ENCODE peak calls at places on chromosome 14, in nine cellular contexts. J is gastrocnemius medialis, I is endodermal cell, E is GM23338, A is aorta, W is HL-60, C is tibial nerve, G is psoas muscle, V is breast epithelium. N is an unnamed sample. For H3K27me3, the result is how much of the 10 kb centered on the place peaks cover.

GRCh38 chr14:81303258-81303935 is 82.6 kb upstream of the GTF2A1 start:
- DNase-seq in J (peak), I (no peak), E (no peak), A (no peak), W (peak), C (no peak), G (peak), V (peak), N (peak)

GRCh38 chr14:61860294-61860918 is 98.2 kb downstream of the SNAPC1 start:
- DNase-seq in J (no peak), I (peak), E (peak), A (peak), W (peak), C (no peak), G (no peak), V (no peak), N (peak)

GRCh38 chr14:59846595-59846994 is 24.0 kb downstream of the RTN1 start:
- DNase-seq in J (no peak), I (no peak), E (no peak), A (no peak), W (no peak), C (no peak), G (no peak), V (no peak), N (no peak)

GRCh38 chr14:70708717-70709570 is 67.2 kb downstream of the TTC9 start:
- DNase-seq in J (no peak), I (peak), E (peak), A (no peak), W (no peak), C (no peak), G (no peak), V (no peak), N (no peak)

GRCh38 chr14:46788994-46789393 is 137.4 kb upstream of the RPL10L start:
- DNase-seq in J (no peak), I (no peak), E (no peak), A (no peak), W (no peak), C (no peak), G (no peak), V (no peak), N (no peak)

GRCh38 chr14:61752626-61753025 is 9.6 kb upstream of the SNAPC1 start:
- DNase-seq in J (no peak), I (no peak), E (no peak), A (no peak), W (no peak), C (no peak), G (no peak), V (no peak), N (no peak)

GRCh38 chr14:101229666-101230065 is 326.1 kb upstream of the RTL1 start:
- DNase-seq in J (no peak), I (peak), E (peak), A (no peak), W (no peak), C (no peak), G (no peak), V (no peak), N (no peak)

GRCh38 chr14:61466905-61467280 is 145.5 kb downstream of the PRKCH start:
- DNase-seq in J (no peak), I (no peak), E (no peak), A (no peak), W (no peak), C (no peak), G (no peak), V (no peak), N (no peak)

GRCh38 chr14:80978403-80978802 is 23.0 kb downstream of the TSHR start:
- DNase-seq in J (no peak), I (no peak), E (peak), A (no peak), W (no peak), C (no peak), G (no peak), V (no peak), N (no peak)

GRCh38 chr14:20350860-20351259 is 7.4 kb downstream of the PARP2 start:
- DNase-seq in J (no peak), I (no peak), E (no peak), A (no peak), W (no peak), C (no peak), G (no peak), V (no peak), N (no peak)

GRCh38 chr14:61780125-61780524 is 17.9 kb downstream of the SNAPC1 start:
- DNase-seq in J (no peak), I (no peak), E (no peak), A (no peak), W (no peak), C (no peak), G (no peak), V (no peak), N (no peak)

GRCh38 chr14:25049559-25050493 is at the start of gene STXBP6:
- DNase-seq in J (peak), I (peak), E (peak), A (peak), W (peak), C (peak), G (peak), V (no peak), N (peak)

GRCh38 chr14:91403069-91403600 is 14.5 kb downstream of the CCDC88C start:
- DNase-seq in J (no peak), I (no peak), E (peak), A (no peak), W (no peak), C (no peak), G (no peak), V (no peak), N (no peak)

GRCh38 chr14:78240567-78240966 is 70.4 kb downstream of the NRXN3 start:
- DNase-seq in J (no peak), I (no peak), E (no peak), A (no peak), W (no peak), C (no peak), G (no peak), V (no peak), N (no peak)

GRCh38 chr14:69571879-69572633 is 2.6 kb downstream of the CCDC177 start:
- DNase-seq in J (no peak), I (peak), E (peak), A (no peak), W (peak), C (no peak), G (peak), V (no peak), N (no peak)
- H3K27me3 ChIP-seq in J (half or more), I (under half), E (half or more), A (under half), W (under half), C (half or more), G (half or more), V (under half), N (under half)

GRCh38 chr14:34449819-34450541 is 12.1 kb downstream of the SPTSSA start:
- DNase-seq in J (no peak), I (no peak), E (no peak), A (no peak), W (no peak), C (no peak), G (no peak), V (no peak), N (no peak)

GRCh38 chr14:34450542-34450915 is 11.5 kb downstream of the SPTSSA start:
- DNase-seq in J (no peak), I (no peak), E (no peak), A (no peak), W (no peak), C (no peak), G (no peak), V (no peak), N (no peak)

GRCh38 chr14:34453226-34453625 is 8.8 kb downstream of the SPTSSA start:
- DNase-seq in J (no peak), I (no peak), E (no peak), A (no peak), W (no peak), C (no peak), G (no peak), V (no peak), N (no peak)

GRCh38 chr14:34452258-34452822 is 9.7 kb downstream of the SPTSSA start:
- DNase-seq in J (no peak), I (no peak), E (no peak), A (no peak), W (no peak), C (no peak), G (no peak), V (no peak), N (no peak)

GRCh38 chr14:34450958-34451357 is 11.1 kb downstream of the SPTSSA start:
- DNase-seq in J (no peak), I (no peak), E (no peak), A (no peak), W (no peak), C (no peak), G (no peak), V (no peak), N (no peak)
- H3K27ac ChIP-seq in J (no peak), I (no peak), E (no peak), A (no peak), W (no peak), C (no peak), G (no peak), V (no peak), N (no peak)

DNA sequence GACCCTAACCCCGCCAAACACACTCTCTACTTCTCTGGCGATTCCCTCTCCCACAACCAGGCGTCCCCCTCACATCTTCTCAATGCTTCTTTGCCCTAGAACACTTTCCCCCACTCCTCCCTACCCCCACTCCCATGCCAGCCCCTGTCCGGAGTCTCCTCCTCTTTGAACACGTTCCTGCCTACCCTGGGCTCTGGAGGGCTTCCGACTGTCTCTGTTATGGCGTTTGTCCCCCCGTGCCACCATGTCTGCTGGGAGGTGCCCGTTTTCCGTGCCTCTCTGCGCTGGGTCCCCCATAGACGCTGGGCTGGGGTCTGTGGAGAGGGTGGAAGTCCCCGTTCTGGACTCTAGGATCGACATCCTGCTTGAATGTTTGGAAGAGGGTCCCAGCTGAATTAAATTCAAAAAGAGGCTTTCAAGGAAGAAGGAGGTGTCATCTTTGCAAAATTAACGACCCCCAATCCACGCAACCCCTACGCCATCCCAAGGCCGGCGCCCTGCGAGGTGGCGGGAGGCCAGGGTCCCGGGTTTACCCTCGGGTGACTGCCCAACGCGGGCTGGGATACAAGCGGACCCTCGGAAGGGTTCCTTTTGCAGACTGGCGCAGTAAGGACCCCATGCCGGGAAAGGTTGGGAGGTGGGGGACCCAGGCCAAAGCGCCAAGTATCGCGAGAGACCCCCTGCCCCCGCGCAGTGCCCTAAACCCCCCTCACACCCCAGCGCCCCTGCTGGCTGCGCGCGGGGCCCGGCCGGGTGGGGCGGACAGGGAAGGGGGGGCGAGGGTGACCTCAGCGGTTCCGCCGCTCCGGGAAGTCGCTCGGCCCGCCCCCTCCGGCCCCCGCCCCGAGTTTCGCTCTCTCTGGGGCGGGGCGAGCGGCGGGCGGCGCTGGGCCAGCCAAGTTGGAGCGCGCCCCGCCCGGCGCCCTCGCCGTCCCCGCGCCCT is 973 bp upstream of the ZBTB42 start:
- DNase-seq in J (peak), I (peak), E (peak), A (peak), W (peak), C (peak), G (peak), V (peak), N (peak)
- H3K27me3 ChIP-seq in J (under half), I (under half), E (half or more), A (under half), W (under half), C (under half), G (under half), V (under half), N (under half)

GRCh38 chr14:58298477-58298879 is at the start of gene ARID4A:
- DNase-seq in J (no peak), I (peak), E (no peak), A (peak), W (no peak), C (peak), G (peak), V (no peak), N (peak)

GRCh38 chr14:58298880-58299664 is 717 bp downstream of the ARID4A start:
- DNase-seq in J (no peak), I (peak), E (peak), A (peak), W (peak), C (no peak), G (peak), V (peak), N (peak)

GRCh38 chr14:58297762-58298476 is 436 bp upstream of the ARID4A start:
- DNase-seq in J (peak), I (peak), E (peak), A (peak), W (peak), C (peak), G (peak), V (peak), N (peak)

GRCh38 chr14:58301416-58301815 is 3.1 kb downstream of the ARID4A start:
- DNase-seq in J (no peak), I (no peak), E (no peak), A (no peak), W (no peak), C (no peak), G (no peak), V (no peak), N (no peak)

GRCh38 chr14:58299665-58300202 is 1.4 kb downstream of the ARID4A start:
- DNase-seq in J (no peak), I (no peak), E (peak), A (no peak), W (peak), C (no peak), G (no peak), V (no peak), N (no peak)
- H3K27ac ChIP-seq in J (peak), I (no peak), E (no peak), A (peak), W (peak), C (peak), G (peak), V (peak), N (peak)

GRCh38 chr14:104568620-104569019 is 10.9 kb upstream of the C14orf180 start:
- DNase-seq in J (no peak), I (no peak), E (no peak), A (no peak), W (no peak), C (no peak), G (no peak), V (no peak), N (no peak)

GRCh38 chr14:104567957-104568225 is 11.7 kb upstream of the C14orf180 start:
- DNase-seq in J (no peak), I (no peak), E (no peak), A (no peak), W (no peak), C (no peak), G (no peak), V (no peak), N (no peak)

GRCh38 chr14:104564744-104565679 is 14.6 kb upstream of the C14orf180 start:
- DNase-seq in J (no peak), I (no peak), E (no peak), A (no peak), W (no peak), C (no peak), G (no peak), V (no peak), N (no peak)

GRCh38 chr14:104563742-104564615 is 15.6 kb upstream of the C14orf180 start:
- DNase-seq in J (peak), I (peak), E (peak), A (peak), W (peak), C (no peak), G (peak), V (peak), N (peak)

DNA sequence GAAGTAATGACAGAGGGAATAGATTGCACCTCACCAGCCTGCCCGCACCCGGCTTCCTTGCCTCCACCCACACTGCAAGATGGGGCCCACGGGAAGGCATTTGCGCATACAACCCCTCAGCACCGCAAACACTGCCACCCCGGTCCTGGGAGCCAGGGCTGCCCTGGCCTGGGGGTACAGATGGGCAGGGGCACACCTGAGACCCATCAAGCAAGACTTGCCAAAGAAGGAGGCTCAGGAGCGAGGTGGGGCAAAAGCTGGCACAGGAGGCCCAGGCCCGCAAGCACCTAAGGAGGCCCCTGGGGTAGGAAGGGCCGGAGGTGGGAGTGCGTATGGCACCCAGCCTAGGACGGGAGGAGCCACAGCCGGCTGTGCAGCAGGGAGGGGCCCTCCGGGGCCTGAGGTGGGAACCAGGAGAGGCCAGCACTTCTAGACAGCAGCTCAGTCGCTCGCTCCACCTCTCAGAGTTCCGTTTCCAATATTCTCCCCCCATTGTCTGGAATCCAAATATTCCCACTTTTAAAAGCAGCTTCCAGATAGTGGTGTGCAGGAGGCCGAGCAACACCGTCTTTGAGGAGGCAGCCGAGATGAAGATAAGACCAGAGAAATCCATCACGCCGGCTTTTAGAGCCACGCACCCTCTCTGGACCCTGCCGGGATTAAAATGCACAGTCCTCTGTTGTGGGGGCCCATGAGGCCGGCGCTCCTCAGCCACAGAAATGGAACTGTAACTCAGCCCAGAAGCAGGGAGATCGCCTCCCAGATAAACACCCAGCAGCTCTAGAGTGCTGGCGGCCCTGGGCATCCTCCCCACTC is 12.2 kb upstream of the C14orf180 start:
- DNase-seq in J (no peak), I (no peak), E (no peak), A (no peak), W (no peak), C (no peak), G (no peak), V (no peak), N (no peak)
- H3K27me3 ChIP-seq in J (under half), I (under half), E (under half), A (under half), W (under half), C (under half), G (under half), V (under half), N (under half)